ENCODE peak calls at places on chromosomes 16 and 17, in six cellular contexts. X is H1, R is GM12892, L is GM12878, U is HepG2, W is K562. G is an unnamed sample.

GRCh38 chr16:57807968-57808528 is 5.8 kb upstream of the KIFC3 start:
- DNase-seq in X (peak), R (peak), L (no peak), U (peak), W (peak), G (peak)

GRCh38 chr17:21397341-21398050 is 21.3 kb downstream of the KCNJ12 start:
- DNase-seq in X (no peak), R (no peak), L (no peak), U (no peak), W (no peak), G (no peak)

GRCh38 chr16:55418586-55418985 is 60.4 kb upstream of the MMP2 start:
- DNase-seq in X (no peak), R (no peak), L (no peak), U (no peak), W (no peak), G (no peak)

GRCh38 chr16:52906271-52906670 is 146.4 kb downstream of the CHD9NB start:
- DNase-seq in X (no peak), R (no peak), L (no peak), U (no peak), W (no peak), G (no peak)

GRCh38 chr17:16463341-16464000 is 28.5 kb downstream of the LRRC75A start:
- DNase-seq in X (no peak), R (no peak), L (no peak), U (no peak), W (no peak), G (no peak)

GRCh38 chr17:81840826-81841778 is 6.3 kb upstream of the PPP1R27 start:
- DNase-seq in X (no peak), R (no peak), L (no peak), U (no peak), W (no peak), G (no peak)

GRCh38 chr17:6712058-6712853 is 913 bp downstream of the SLC13A5 start:
- DNase-seq in X (peak), R (no peak), L (no peak), U (peak), W (no peak), G (no peak)

GRCh38 chr17:45702666-45703266 is 81.4 kb upstream of the CRHR1 start:
- DNase-seq in X (no peak), R (no peak), L (no peak), U (no peak), W (no peak), G (no peak)

GRCh38 chr17:52606590-52606989 is 448.1 kb upstream of the CA10 start:
- DNase-seq in X (no peak), R (no peak), L (no peak), U (no peak), W (no peak), G (no peak)

GRCh38 chr16:49788505-49788904 is 67.4 kb downstream of the ZNF423 start:
- DNase-seq in X (no peak), R (no peak), L (no peak), U (no peak), W (no peak), G (no peak)
- TF ChIP-seq TAF1 in X (no peak), R (no peak), L (no peak), U (no peak), W (no peak), G (no peak)

GRCh38 chr17:32485261-32485955 is 1.4 kb upstream of the CDK5R1 start:
- DNase-seq in X (no peak), R (no peak), L (no peak), U (no peak), W (no peak), G (no peak)

GRCh38 chr17:32484628-32485027 is 2.2 kb upstream of the CDK5R1 start:
- DNase-seq in X (no peak), R (no peak), L (no peak), U (no peak), W (no peak), G (no peak)

GRCh38 chr17:32482568-32483320 is 4.0 kb upstream of the CDK5R1 start:
- DNase-seq in X (no peak), R (no peak), L (no peak), U (no peak), W (no peak), G (no peak)

GRCh38 chr17:32483451-32484019 is 3.3 kb upstream of the CDK5R1 start:
- DNase-seq in X (peak), R (no peak), L (no peak), U (peak), W (no peak), G (no peak)

GRCh38 chr17:32484041-32484461 is 2.7 kb upstream of the CDK5R1 start:
- DNase-seq in X (no peak), R (no peak), L (no peak), U (no peak), W (no peak), G (no peak)
- TF ChIP-seq POLR2A in X (no peak), R (no peak), L (peak), U (no peak), W (peak), G (no peak)

GRCh38 chr17:48027322-48027981 is 10.1 kb downstream of the COPZ2 start:
- DNase-seq in X (no peak), R (no peak), L (no peak), U (no peak), W (no peak), G (no peak)

GRCh38 chr17:48025904-48026502 is 11.6 kb downstream of the COPZ2 start:
- DNase-seq in X (peak), R (no peak), L (no peak), U (no peak), W (no peak), G (no peak)

GRCh38 chr17:48025040-48025903 is 12.3 kb downstream of the COPZ2 start:
- DNase-seq in X (peak), R (peak), L (peak), U (peak), W (peak), G (peak)

GRCh38 chr17:48028736-48029135 is 8.9 kb downstream of the COPZ2 start:
- DNase-seq in X (no peak), R (no peak), L (no peak), U (no peak), W (no peak), G (no peak)

DNA sequence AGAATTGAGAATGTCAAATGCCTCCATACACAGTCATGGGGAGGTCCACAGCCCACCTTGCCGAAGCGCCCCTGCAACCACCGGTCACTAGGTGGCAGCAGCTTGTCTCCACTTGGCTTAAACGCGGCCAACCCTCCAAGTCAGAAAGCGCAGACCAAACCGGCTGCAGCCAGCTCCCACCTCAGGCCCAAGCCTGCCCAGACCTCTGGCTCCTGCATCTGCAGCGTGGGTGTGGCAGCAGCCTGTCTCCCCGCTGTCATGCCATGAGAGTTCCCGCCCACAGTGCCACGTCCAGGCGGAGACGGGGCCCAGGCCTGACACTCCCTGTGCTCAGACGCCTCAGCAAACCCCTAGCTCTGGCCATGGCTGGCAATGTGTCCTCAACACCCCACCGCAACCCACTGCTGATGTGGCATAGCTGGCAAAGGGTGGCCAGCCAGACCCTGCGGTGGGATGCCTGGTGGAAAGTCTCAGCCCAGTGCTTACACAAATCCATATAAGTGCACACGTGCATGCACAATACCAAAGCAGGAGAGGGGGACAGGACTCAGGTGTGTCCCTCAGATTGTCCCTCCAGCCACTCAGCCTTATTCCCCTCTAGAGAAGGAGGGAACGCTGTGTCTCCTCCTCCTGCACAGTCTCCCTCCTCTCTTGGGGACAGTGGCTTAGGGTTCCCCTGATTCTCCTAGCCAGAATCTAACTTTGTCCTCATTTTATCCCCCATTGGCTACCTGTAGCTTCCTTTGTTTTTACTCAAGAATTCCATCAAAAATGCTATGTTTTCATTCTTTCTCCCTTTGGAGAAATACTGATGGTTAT is 10.9 kb downstream of the COPZ2 start:
- DNase-seq in X (peak), R (peak), L (peak), U (peak), W (peak), G (peak)
- TF ChIP-seq POLR2AphosphoS5 in X (no peak), R (no peak), L (no peak), U (no peak), W (no peak), G (no peak)

DNA sequence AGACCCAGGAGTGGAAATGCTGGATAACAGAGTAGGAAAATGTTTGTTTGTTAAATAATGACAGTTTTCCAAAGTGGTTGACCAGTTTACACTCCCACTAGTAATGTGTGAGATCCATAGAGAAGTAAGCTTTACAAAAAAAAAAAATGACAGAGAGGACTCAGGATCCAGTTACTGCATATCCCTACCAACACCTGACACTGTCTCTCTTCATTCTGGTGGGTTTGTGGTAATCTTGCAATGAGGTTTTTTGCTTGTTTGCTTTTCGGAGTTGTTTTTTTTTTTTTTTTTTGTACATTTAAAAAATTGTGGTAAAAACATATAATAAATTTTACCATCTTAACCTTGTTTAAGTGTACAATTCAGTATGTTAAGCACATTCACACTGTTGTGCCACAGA is 23.6 kb upstream of the HOXB9 start:
- DNase-seq in X (no peak), R (no peak), L (no peak), U (no peak), W (no peak), G (no peak)
- TF ChIP-seq TAF1 in X (no peak), R (no peak), L (no peak), U (no peak), W (no peak), G (no peak)

G was measured in GM12891.